ENCODE peak calls at places on chromosomes 4 and X, in five cellular contexts. W is tibial nerve, K is A549, D is AG04449, U is lower lobe of right lung. C is an unnamed sample.

GRCh38 chr4:108849611-108850406 is 87.0 kb upstream of the ETNPPL start:
- DNase-seq in K (no peak), W (no peak), U (no peak), D (no peak), C (no peak)

GRCh38 chr4:121138014-121138413 is 26.1 kb downstream of the TNIP3 start:
- DNase-seq in K (no peak), U (no peak), D (no peak), W (no peak), C (no peak)

GRCh38 chrX:133265331-133265730 is 47.2 kb upstream of the TFDP3 start:
- DNase-seq in W (no peak), U (peak), D (no peak), K (no peak), C (peak)

GRCh38 chr4:103445377-103445776 is 247.2 kb upstream of the CENPE start:
- DNase-seq in U (no peak), W (no peak), D (no peak), K (no peak), C (no peak)

GRCh38 chrX:155874571-155875244 is 6.4 kb upstream of the VAMP7 start:
- DNase-seq in D (no peak), K (no peak), W (no peak), U (no peak), C (no peak)

GRCh38 chr4:94165256-94165655 is 42.4 kb upstream of the SMARCAD1 start:
- DNase-seq in K (no peak), D (no peak), U (no peak), W (no peak), C (no peak)

GRCh38 chr4:53118676-53119075 is 247.2 kb downstream of the SCFD2 start:
- DNase-seq in W (no peak), K (no peak), D (no peak), U (no peak), C (no peak)

GRCh38 chr4:180148737-180149136 is 2094.5 kb upstream of the TENM3 start:
- DNase-seq in K (no peak), D (no peak), U (no peak), W (no peak), C (no peak)

GRCh38 chrX:84933956-84934556 is 69.6 kb upstream of the APOOL start:
- DNase-seq in W (no peak), K (no peak), D (no peak), U (no peak), C (no peak)

GRCh38 chr4:111434581-111434980 is 710.7 kb upstream of the FAM241A start:
- DNase-seq in U (no peak), D (no peak), K (no peak), W (no peak), C (no peak)

GRCh38 chr4:82900016-82900334 is 560 bp upstream of the THAP9 start:
- DNase-seq in K (peak), W (no peak), D (no peak), U (no peak), C (no peak)

GRCh38 chrX:51144828-51145442 is 187.7 kb upstream of the NUDT10 start:
- DNase-seq in U (no peak), D (no peak), K (peak), W (no peak), C (peak)

GRCh38 chrX:132216806-132217202 is 2.4 kb downstream of the RAP2C start:
- DNase-seq in D (no peak), W (no peak), K (peak), U (no peak), C (no peak)

GRCh38 chr4:67635331-67635730 is 65.6 kb downstream of the UBA6 start:
- DNase-seq in D (no peak), K (no peak), U (no peak), W (no peak), C (no peak)

GRCh38 chrX:104319346-104319745 is 64.6 kb upstream of the ESX1 start:
- DNase-seq in D (no peak), W (no peak), U (no peak), K (no peak), C (no peak)

GRCh38 chr4:6320663-6321062 is 51.0 kb downstream of the WFS1 start:
- DNase-seq in W (no peak), D (no peak), K (no peak), U (no peak), C (no peak)

GRCh38 chr4:143883529-143883928 is 21.8 kb downstream of the GYPE start:
- DNase-seq in W (no peak), U (no peak), D (no peak), K (no peak), C (no peak)

GRCh38 chr4:37232315-37232714 is 12.2 kb upstream of the NWD2 start:
- DNase-seq in K (no peak), D (no peak), W (no peak), U (no peak), C (no peak)

GRCh38 chrX:120559799-120560198 is 963 bp downstream of the CUL4B start:
- DNase-seq in D (no peak), W (no peak), U (no peak), K (no peak), C (no peak)

GRCh38 chr4:24863799-24864198 is 49.0 kb downstream of the CCDC149 start:
- DNase-seq in W (no peak), U (no peak), D (no peak), K (no peak), C (no peak)

GRCh38 chr4:56505269-56506109 is at the start of gene ARL9:
- DNase-seq in U (peak), K (peak), D (no peak), W (no peak), C (peak)

GRCh38 chr4:153064571-153064970 is 128.4 kb downstream of the FHDC1 start:
- DNase-seq in K (no peak), W (no peak), U (no peak), D (no peak), C (no peak)

GRCh38 chr4:53599632-53600031 is 8.3 kb upstream of the LNX1 start:
- DNase-seq in D (no peak), W (no peak), K (no peak), U (no peak), C (no peak)

GRCh38 chr4:5212255-5213032 is 161.2 kb downstream of the STK32B start:
- DNase-seq in D (no peak), W (no peak), K (no peak), U (no peak), C (no peak)

GRCh38 chrX:148500428-148501120 is at the start of gene AFF2:
- DNase-seq in W (no peak), U (peak), K (peak), D (no peak), C (peak)

GRCh38 chr4:160026720-160027119 is 923.8 kb downstream of the RAPGEF2 start:
- DNase-seq in W (no peak), U (no peak), D (no peak), K (peak), C (no peak)

GRCh38 chrX:47232803-47233332 is at the start of gene USP11:
- DNase-seq in W (no peak), D (no peak), K (peak), U (no peak), C (peak)

GRCh38 chr4:159390648-159391047 is 287.8 kb downstream of the RAPGEF2 start:
- DNase-seq in U (no peak), W (no peak), K (peak), D (peak), C (no peak)

DNA sequence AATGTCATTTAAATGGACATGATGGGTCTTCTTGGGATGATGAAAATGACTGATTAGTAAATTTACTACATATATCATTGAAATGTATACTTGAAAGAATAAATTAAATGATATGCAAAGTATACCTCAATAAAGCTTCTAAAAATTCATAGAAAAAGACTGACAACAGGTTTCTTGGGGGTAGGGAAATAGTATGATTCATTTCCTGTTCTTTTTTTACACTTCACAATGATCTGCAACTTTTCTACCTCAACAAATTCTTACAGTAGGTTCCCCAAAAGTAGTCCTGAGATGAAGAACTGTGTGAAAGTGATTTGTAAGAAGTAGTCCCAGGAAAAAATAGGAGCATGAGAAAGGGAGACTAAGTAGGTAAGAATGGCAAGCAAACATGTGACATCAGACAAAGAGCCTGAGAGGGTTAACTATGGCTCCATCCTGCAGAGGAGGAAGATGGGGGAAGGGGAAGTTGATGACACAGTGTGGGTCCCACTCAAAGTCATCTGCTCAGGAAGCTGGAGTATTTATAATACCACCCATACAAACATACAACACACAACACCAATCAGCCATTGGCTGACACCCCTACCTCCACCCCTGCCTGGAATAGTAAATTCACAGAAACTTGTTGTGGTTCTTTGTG is 73.9 kb downstream of the ARHGAP6 start:
- DNase-seq in W (no peak), D (no peak), U (no peak), K (no peak), C (no peak)
- TF ChIP-seq CTCF in W (no peak), D (no peak), U (no peak), K (no peak), C (no peak)

DNA sequence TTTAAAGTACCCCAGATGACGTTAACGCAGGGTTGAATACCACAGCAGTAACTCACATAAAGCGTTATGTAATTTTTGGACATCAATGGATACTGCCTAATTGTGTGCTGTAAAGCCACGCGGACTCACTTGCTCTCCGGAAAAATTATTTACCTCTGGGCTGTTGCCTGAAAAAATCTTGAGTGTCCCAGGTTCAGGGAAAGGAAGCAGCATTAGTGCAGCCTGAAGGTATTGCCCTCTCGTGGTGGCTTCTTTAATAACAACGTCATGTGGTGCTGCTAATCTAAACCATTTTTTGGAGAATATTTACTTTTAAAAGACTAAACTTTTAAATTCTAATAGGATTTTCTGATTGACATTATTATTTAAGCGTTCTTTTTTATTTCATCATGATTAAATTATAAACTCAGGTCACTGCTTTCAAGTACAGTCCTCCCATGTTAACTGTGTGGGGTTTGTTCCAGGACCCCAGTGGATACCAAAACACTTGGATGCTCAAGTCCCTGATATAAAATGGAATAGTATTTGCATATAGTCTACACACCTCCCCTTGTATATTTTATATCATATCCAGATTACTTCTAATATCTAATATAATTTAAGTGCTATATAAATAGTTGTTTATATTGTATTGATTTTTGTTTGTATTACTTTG is 384.8 kb downstream of the FAM133A start:
- DNase-seq in U (no peak), D (no peak), W (no peak), K (peak), C (peak)
- TF ChIP-seq CTCF in U (peak), D (no peak), W (peak), K (peak), C (peak)

GRCh38 chrX:10254746-10255145 is 98.0 kb downstream of the CLCN4 start:
- DNase-seq in W (no peak), K (peak), U (no peak), D (no peak), C (no peak)
- TF ChIP-seq CTCF in W (no peak), K (peak), U (peak), D (no peak), C (no peak)

GRCh38 chr4:173288296-173288695 is 45.9 kb downstream of the HMGB2 start:
- DNase-seq in W (peak), U (no peak), D (peak), K (peak), C (peak)
- TF ChIP-seq CTCF in W (no peak), U (peak), D (peak), K (peak), C (peak)

DNA sequence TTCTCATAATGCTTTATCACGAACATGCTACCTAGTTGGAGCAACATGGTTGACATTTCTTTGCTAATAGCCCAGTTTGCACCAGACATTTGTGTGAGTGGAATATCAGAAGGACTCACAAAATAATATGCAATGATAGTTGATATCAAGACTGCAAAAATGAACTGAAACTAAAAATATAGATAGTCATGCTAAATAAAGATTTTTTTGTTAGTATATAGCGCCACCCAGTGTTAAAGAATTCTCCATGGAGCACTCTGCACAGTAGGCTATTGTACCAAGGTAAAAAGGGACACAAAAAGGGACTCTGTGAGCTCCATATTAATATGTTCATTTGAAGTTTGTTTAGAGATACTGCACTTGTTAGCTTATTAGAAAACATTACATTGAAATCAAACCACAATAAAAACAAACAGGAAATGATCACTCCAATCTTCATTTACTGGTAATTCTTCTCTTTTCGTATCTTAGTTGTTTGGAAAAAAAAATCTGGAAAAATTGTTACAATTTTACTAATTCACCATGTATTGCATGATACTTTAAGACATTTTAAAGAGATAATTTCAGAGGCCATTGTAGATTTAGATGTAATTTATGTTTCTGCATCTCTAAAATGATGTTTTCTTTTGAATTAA is 1509.6 kb downstream of the ADGRL3 start:
- DNase-seq in W (no peak), U (no peak), K (peak), D (no peak), C (peak)
- TF ChIP-seq CTCF in W (peak), U (peak), K (no peak), D (no peak), C (peak)

DNA sequence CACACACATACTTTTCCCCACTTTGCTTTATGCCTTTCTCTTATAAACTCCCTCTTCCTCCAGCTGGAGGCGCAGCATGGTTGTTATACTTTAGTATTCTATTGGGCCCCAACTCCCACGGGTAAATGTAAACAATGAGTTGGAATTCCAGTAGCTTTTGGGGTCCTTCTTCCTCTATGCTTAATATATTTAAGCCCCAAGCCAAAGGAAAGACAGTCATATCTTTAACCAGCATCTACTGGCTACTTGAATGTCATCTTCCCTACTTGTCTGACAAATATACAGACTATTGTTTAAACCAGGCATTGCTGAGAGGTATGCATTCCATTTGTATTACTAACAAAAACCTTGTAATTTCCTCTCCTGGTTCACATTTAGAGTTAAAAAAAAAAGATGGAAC is 72.9 kb downstream of the WDR19 start:
- DNase-seq in U (no peak), D (no peak), K (peak), W (no peak), C (no peak)
- TF ChIP-seq CTCF in U (no peak), D (no peak), K (peak), W (no peak), C (no peak)

DNA sequence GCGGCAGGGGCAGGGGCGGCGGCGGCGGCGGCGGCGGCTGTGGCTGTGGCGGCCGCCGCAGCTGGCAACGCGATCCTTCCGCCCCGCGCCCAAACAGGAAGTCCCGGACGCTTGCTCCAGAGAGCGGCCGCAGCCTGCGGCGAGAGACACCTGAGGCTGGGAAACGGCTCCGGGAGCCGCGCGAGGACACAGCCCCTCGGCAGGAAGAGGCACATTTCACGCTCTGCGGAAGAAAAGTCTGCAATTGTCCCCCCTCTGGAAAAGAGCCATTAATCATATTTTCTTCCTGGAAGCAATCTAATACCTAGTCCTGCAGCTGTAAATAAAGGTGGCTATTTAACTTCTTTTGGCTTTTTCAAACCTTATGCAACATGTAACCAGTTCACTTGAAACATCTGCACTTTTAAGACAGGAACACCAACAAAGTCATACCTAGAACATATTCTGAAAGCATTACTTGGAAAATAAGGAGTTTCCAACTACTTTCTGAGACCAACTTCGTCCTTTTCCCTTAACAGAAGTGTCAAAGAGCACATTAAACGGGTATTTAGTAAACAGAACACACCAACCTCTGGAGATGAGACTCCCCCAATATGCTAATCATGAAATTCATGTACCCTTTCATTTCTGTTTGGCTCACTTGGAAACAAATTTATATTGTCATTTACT is 69.0 kb downstream of the NOCT start:
- DNase-seq in K (no peak), D (no peak), U (no peak), W (no peak), C (no peak)
- TF ChIP-seq CTCF in K (no peak), D (no peak), U (no peak), W (peak), C (no peak)